ENCODE peak calls at places on chromosomes 5 and 9, in ten cellular contexts. Y, Z, P, A, I, F, U, J, T and E are unnamed samples.

GRCh38 chr9:108040783-108041182 is 551.2 kb upstream of the KLF4 start:
- DNase-seq in Y (no peak), Z (no peak), P (no peak), A (no peak), I (no peak), F (no peak), U (no peak), J (no peak), T (no peak), E (no peak)

GRCh38 chr5:110063640-110064592 is 374.2 kb downstream of the MAN2A1 start:
- DNase-seq in Y (no peak), Z (no peak), P (no peak), A (no peak), I (no peak), F (no peak), U (no peak), J (no peak), T (no peak), E (no peak)

GRCh38 chr9:5764130-5764868 is 68.6 kb downstream of the ERMP1 start:
- DNase-seq in Y (no peak), Z (no peak), P (no peak), A (peak; percentile 47), I (no peak), F (no peak), U (no peak), J (no peak), T (no peak), E (no peak)

GRCh38 chr9:72623156-72623555 is 101.7 kb downstream of the TMC1 start:
- DNase-seq in Y (no peak), Z (no peak), P (no peak), A (no peak), I (no peak), F (peak; percentile 32), U (no peak), J (no peak), T (no peak), E (no peak)

GRCh38 chr5:145499483-145499882 is 335.7 kb downstream of the PRELID2 start:
- DNase-seq in Y (no peak), Z (peak; percentile 60), P (no peak), A (no peak), I (no peak), F (peak; percentile 57), U (no peak), J (no peak), T (no peak), E (no peak)

GRCh38 chr5:15621094-15621493 is 121.1 kb downstream of the FBXL7 start:
- DNase-seq in Y (no peak), Z (no peak), P (no peak), A (no peak), I (no peak), F (no peak), U (peak; percentile 84), J (no peak), T (no peak), E (no peak)

GRCh38 chr5:131206772-131207171 is 36.0 kb downstream of the LYRM7 start:
- DNase-seq in Y (no peak), Z (no peak), P (no peak), A (no peak), I (no peak), F (no peak), U (no peak), J (no peak), T (no peak), E (no peak)

GRCh38 chr5:58770131-58770530 is 187.3 kb downstream of the RAB3C start:
- DNase-seq in Y (no peak), Z (no peak), P (no peak), A (no peak), I (no peak), F (no peak), U (no peak), J (no peak), T (no peak), E (no peak)